ENCODE peak calls at places on chromosomes 3 and 15, in four cellular contexts. D is KG1, S is T-helper 1 cell, H is heart left ventricle. K is an unnamed sample.

GRCh38 chr15:31758126-31758525 is 272.2 kb upstream of the CHRNA7 start:
- DNase-seq in D (no peak), S (no peak), H (peak; percentile 39), K (no peak)

GRCh38 chr3:110881069-110881468 is 190.5 kb upstream of the NECTIN3 start:
- DNase-seq in D (no peak), S (peak; percentile 12), H (peak; percentile 19), K (peak; percentile 8)

GRCh38 chr3:83515123-83515522 is 1443.7 kb upstream of the CADM2 start:
- DNase-seq in D (no peak), S (no peak), H (no peak), K (no peak)

GRCh38 chr3:196624008-196624790 is 15.3 kb upstream of the NRROS start:
- DNase-seq in D (peak; percentile 60), H (no peak), S (peak; percentile 61), K (no peak)

GRCh38 chr3:152299243-152299976 is 30.7 kb downstream of the MBNL1 start:
- DNase-seq in D (no peak), S (peak; percentile 52), H (no peak), K (no peak)

GRCh38 chr15:66170042-66170441 is 83.5 kb downstream of the MEGF11 start:
- DNase-seq in H (no peak), D (no peak), S (no peak), K (no peak)

GRCh38 chr15:60464836-60465630 is 13.9 kb downstream of the ICE2 start:
- DNase-seq in S (no peak), D (no peak), H (no peak), K (no peak)

GRCh38 chr3:152719264-152719663 is 115.7 kb upstream of the P2RY1 start:
- DNase-seq in H (no peak), D (no peak), S (no peak), K (no peak)

GRCh38 chr3:186824430-186825139 is 17.9 kb upstream of the ADIPOQ start:
- DNase-seq in S (no peak), H (no peak), D (no peak), K (no peak)

GRCh38 chr3:154060606-154061380 is 60.4 kb upstream of the ARHGEF26 start:
- DNase-seq in D (no peak), H (no peak), S (no peak), K (no peak)

GRCh38 chr3:10928961-10929471 is 63.5 kb upstream of the SLC6A1 start:
- DNase-seq in H (no peak), S (no peak), D (no peak), K (no peak)

GRCh38 chr15:64351265-64351664 is 4.7 kb downstream of the CSNK1G1 start:
- DNase-seq in H (no peak), D (no peak), S (no peak), K (no peak)

GRCh38 chr3:141795719-141796435 is 32.7 kb downstream of the GRK7 start:
- DNase-seq in D (peak; percentile 75), H (no peak), S (peak; percentile 62), K (no peak)

GRCh38 chr3:177470200-177470941 is 273.1 kb upstream of the TBL1XR1 start:
- DNase-seq in D (no peak), S (no peak), H (no peak), K (no peak)

GRCh38 chr3:152405915-152406802 is 137.4 kb downstream of the MBNL1 start:
- DNase-seq in S (no peak), D (no peak), H (no peak), K (no peak)

GRCh38 chr3:174441588-174442316 is 417.4 kb upstream of the NAALADL2 start:
- DNase-seq in H (no peak), D (no peak), S (no peak), K (no peak)

GRCh38 chr3:104368760-104369159 is 997.9 kb upstream of the ALCAM start:
- DNase-seq in D (no peak), H (no peak), S (no peak), K (no peak)

GRCh38 chr15:61057376-61057775 is 171.7 kb downstream of the RORA start:
- DNase-seq in D (no peak), S (peak; percentile 62), H (no peak), K (no peak)

K was measured in Caki2.